ENCODE peak calls at places on chromosomes 16 and 17, in seven cellular contexts. Y is H1, J is SK-N-SH, D is K562, X is GM12878, U is GM12891, C is HepG2. W is an unnamed sample.

GRCh38 chr17:14312522-14312921 is 11.6 kb downstream of the HS3ST3B1 start:
- DNase-seq in Y (no peak), J (no peak), D (no peak), X (no peak), U (no peak), C (no peak), W (no peak)

GRCh38 chr17:7440113-7440822 is 956 bp downstream of the FGF11 start:
- DNase-seq in Y (peak; percentile 90), J (peak; percentile 93), D (peak; percentile 33), X (no peak), U (no peak), C (no peak), W (no peak)

GRCh38 chr17:82301916-82302497 is 15.4 kb downstream of the CD7 start:
- DNase-seq in Y (no peak), J (peak; percentile 41), D (no peak), X (peak; percentile 64), U (peak; percentile 73), C (no peak), W (no peak)

GRCh38 chr16:149024-149675 is 3.3 kb upstream of the HBZ start:
- DNase-seq in Y (no peak), J (peak; percentile 75), D (no peak), X (no peak), U (no peak), C (no peak), W (no peak)

GRCh38 chr17:45430738-45431530 is 1.7 kb downstream of the ARHGAP27 start:
- DNase-seq in Y (peak; percentile 77), J (no peak), D (peak; percentile 24), X (no peak), U (peak; percentile 82), C (no peak), W (peak; percentile 80)

GRCh38 chr17:17781591-17782424 is 55.0 kb downstream of the SREBF1 start:
- DNase-seq in Y (peak; percentile 68), J (peak; percentile 81), D (no peak), X (no peak), U (no peak), C (no peak), W (no peak)

GRCh38 chr17:78375401-78376079 is 2.9 kb upstream of the PGS1 start:
- DNase-seq in Y (no peak), J (no peak), D (no peak), X (no peak), U (no peak), C (peak; percentile 89), W (no peak)

GRCh38 chr16:87374313-87374712 is 9.3 kb downstream of the FBXO31 start:
- DNase-seq in Y (no peak), J (no peak), D (no peak), X (no peak), U (no peak), C (no peak), W (no peak)

GRCh38 chr17:75721463-75722011 is 278 bp downstream of the ITGB4 start:
- DNase-seq in Y (peak; percentile 54), J (peak; percentile 89), D (no peak), X (no peak), U (no peak), C (no peak), W (no peak)

GRCh38 chr17:1040216-1040600 is 43.3 kb downstream of the TIMM22 start:
- DNase-seq in Y (no peak), J (no peak), D (no peak), X (no peak), U (no peak), C (peak; percentile 73), W (no peak)

GRCh38 chr17:1038459-1039118 is 41.7 kb downstream of the TIMM22 start:
- DNase-seq in Y (no peak), J (no peak), D (no peak), X (no peak), U (no peak), C (no peak), W (no peak)

GRCh38 chr17:1039119-1039507 is 42.2 kb downstream of the TIMM22 start:
- DNase-seq in Y (no peak), J (no peak), D (no peak), X (no peak), U (no peak), C (no peak), W (no peak)

GRCh38 chr17:1041746-1042145 is 44.8 kb downstream of the TIMM22 start:
- DNase-seq in Y (no peak), J (no peak), D (no peak), X (no peak), U (no peak), C (no peak), W (no peak)

DNA sequence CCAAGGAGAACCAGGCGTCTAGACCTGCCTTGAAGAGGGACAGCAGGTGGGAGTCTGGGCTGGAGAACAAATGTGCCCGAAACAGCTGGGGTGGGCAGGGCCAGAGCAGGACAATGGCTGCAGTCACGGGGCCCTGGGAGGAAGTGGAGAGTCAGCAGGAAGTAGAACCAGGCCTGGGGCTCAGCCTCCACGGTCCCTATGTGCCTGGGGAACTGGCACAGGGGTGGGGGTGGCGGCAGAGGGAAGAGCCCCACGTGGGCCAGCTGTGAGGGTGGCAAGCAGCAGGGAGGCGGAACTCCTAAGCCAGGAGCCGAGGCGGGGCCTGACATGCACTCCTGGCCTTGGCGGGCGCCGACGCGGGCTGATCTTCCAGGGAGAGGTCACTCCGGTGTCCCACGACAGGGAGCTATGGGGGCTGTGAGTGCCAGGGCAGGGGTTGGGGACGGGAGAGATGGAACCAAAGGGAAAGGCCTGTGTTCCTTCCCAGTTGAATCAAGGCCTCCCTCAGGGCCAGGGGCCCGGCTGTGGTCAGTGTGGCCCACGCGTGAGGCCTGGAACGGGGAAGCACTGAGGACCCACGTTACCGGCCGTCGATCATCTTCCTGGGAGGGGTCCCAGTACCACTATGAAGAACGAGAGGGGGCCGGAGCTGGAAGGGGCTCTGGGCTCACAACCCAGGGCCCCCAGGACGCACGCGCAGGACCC is 42.7 kb downstream of the TIMM22 start:
- DNase-seq in Y (no peak), J (no peak), D (no peak), X (no peak), U (no peak), C (no peak), W (no peak)
- TF ChIP-seq TAF1 in Y (no peak), J (no peak), D (no peak), X (no peak), U (no peak), C (no peak), W (no peak)

GRCh38 chr16:86245895-86246294 is 264.4 kb upstream of the FOXF1 start:
- DNase-seq in Y (peak; percentile 19), J (no peak), D (no peak), X (no peak), U (no peak), C (no peak), W (no peak)

GRCh38 chr16:86245351-86245750 is 265.0 kb upstream of the FOXF1 start:
- DNase-seq in Y (no peak), J (no peak), D (no peak), X (no peak), U (no peak), C (no peak), W (no peak)

GRCh38 chr16:86249631-86250030 is 260.7 kb upstream of the FOXF1 start:
- DNase-seq in Y (no peak), J (no peak), D (no peak), X (no peak), U (no peak), C (no peak), W (no peak)

GRCh38 chr16:86251682-86252081 is 258.6 kb upstream of the FOXF1 start:
- DNase-seq in Y (no peak), J (no peak), D (no peak), X (no peak), U (no peak), C (no peak), W (no peak)

GRCh38 chr16:86248325-86248905 is 261.9 kb upstream of the FOXF1 start:
- DNase-seq in Y (peak; percentile 29), J (no peak), D (no peak), X (no peak), U (no peak), C (no peak), W (no peak)
- TF ChIP-seq TAF1 in Y (no peak), J (no peak), D (no peak), X (no peak), U (no peak), C (no peak), W (no peak)

GRCh38 chr16:56206951-56207350 is 15.7 kb downstream of the GNAO1 start:
- DNase-seq in Y (no peak), J (no peak), D (no peak), X (no peak), U (no peak), C (no peak), W (no peak)

GRCh38 chr16:56202036-56202435 is 10.7 kb downstream of the GNAO1 start:
- DNase-seq in Y (no peak), J (no peak), D (no peak), X (no peak), U (no peak), C (no peak), W (no peak)

GRCh38 chr16:56207421-56207820 is 16.1 kb downstream of the GNAO1 start:
- DNase-seq in Y (no peak), J (no peak), D (no peak), X (no peak), U (no peak), C (no peak), W (no peak)

GRCh38 chr16:56203052-56203451 is 11.8 kb downstream of the GNAO1 start:
- DNase-seq in Y (peak; percentile 53), J (peak; percentile 44), D (peak; percentile 54), X (no peak), U (no peak), C (peak; percentile 63), W (no peak)

DNA sequence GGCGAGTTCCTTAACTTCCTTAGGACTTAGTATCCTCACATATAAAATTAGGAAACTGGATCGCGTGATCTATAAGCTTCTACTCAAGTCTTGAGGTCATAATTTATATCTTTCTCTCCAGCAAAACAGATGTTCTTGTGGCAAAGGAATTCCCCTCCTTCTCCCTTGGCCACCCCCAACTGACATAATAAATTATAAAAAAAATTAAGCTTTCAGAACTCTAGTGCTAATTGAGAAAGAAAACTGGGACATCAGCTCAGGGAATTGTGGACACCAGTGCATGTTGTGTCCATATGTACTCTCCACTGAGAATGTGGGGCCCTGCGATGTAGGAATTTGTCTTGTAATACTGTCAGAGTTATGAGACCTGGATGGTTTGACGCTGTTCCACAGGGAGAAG is 13.5 kb downstream of the GNAO1 start:
- DNase-seq in Y (no peak), J (no peak), D (no peak), X (no peak), U (no peak), C (no peak), W (no peak)
- TF ChIP-seq TAF1 in Y (no peak), J (no peak), D (no peak), X (no peak), U (no peak), C (no peak), W (no peak)

GRCh38 chr17:34201767-34202166 is 53.3 kb upstream of the CCL2 start:
- DNase-seq in Y (no peak), J (no peak), D (no peak), X (no peak), U (no peak), C (no peak), W (no peak)

GRCh38 chr17:34199932-34200534 is 55.1 kb upstream of the CCL2 start:
- DNase-seq in Y (peak; percentile 85), J (peak; percentile 79), D (peak; percentile 79), X (peak; percentile 36), U (peak; percentile 43), C (peak; percentile 76), W (peak; percentile 34)

GRCh38 chr17:34203018-34203646 is 52.0 kb upstream of the CCL2 start:
- DNase-seq in Y (no peak), J (no peak), D (no peak), X (no peak), U (no peak), C (no peak), W (no peak)

GRCh38 chr17:34199449-34199848 is 55.6 kb upstream of the CCL2 start:
- DNase-seq in Y (no peak), J (no peak), D (no peak), X (no peak), U (no peak), C (no peak), W (no peak)

GRCh38 chr17:34201225-34201624 is 53.9 kb upstream of the CCL2 start:
- DNase-seq in Y (no peak), J (no peak), D (no peak), X (no peak), U (no peak), C (no peak), W (no peak)
- TF ChIP-seq TAF1 in Y (no peak), J (no peak), D (no peak), X (no peak), U (no peak), C (no peak), W (no peak)

W was measured in GM12892.